ENCODE peak calls at places on chromosome 5, in five cellular contexts. W is transverse colon, O is HCT116, B is spleen, S is endothelial cell of umbilical vein. Z is an unnamed sample.

GRCh38 chr5:173973614-173973969 is 15.4 kb upstream of the C5orf47 start:
- DNase-seq in W (peak), O (no peak), B (no peak), S (no peak), Z (no peak)

GRCh38 chr5:137352095-137352494 is 147.0 kb downstream of the SPOCK1 start:
- DNase-seq in W (no peak), O (no peak), B (no peak), S (no peak), Z (no peak)

GRCh38 chr5:179729303-179729702 is 3.3 kb upstream of the MAML1 start:
- DNase-seq in W (no peak), O (no peak), B (no peak), S (no peak), Z (no peak)

GRCh38 chr5:171782332-171782966 is 3.2 kb upstream of the SMIM23 start:
- DNase-seq in W (no peak), O (no peak), B (no peak), S (no peak), Z (no peak)

GRCh38 chr5:74493426-74493825 is 147.1 kb downstream of the ENC1 start:
- DNase-seq in W (no peak), O (no peak), B (no peak), S (no peak), Z (no peak)

GRCh38 chr5:56735845-56736641 is 79.3 kb upstream of the MAP3K1 start:
- DNase-seq in W (no peak), O (no peak), B (no peak), S (no peak), Z (no peak)

GRCh38 chr5:177116631-177117373 is 16.8 kb upstream of the NSD1 start:
- DNase-seq in W (peak), O (no peak), B (peak), S (peak), Z (peak)

GRCh38 chr5:134874831-134875655 is 872 bp downstream of the TXNDC15 start:
- DNase-seq in W (peak), O (no peak), B (peak), S (peak), Z (peak)

GRCh38 chr5:83590966-83591365 is 119.4 kb downstream of the VCAN start:
- DNase-seq in W (no peak), O (no peak), B (no peak), S (no peak), Z (no peak)

GRCh38 chr5:154712518-154713437 is 42.4 kb upstream of the LARP1 start:
- DNase-seq in W (peak), O (peak), B (no peak), S (no peak), Z (peak)

GRCh38 chr5:17182494-17182893 is 34.9 kb upstream of the BASP1 start:
- DNase-seq in W (no peak), O (no peak), B (no peak), S (peak), Z (no peak)

GRCh38 chr5:83548556-83548955 is 77.0 kb downstream of the VCAN start:
- DNase-seq in W (no peak), O (no peak), B (no peak), S (no peak), Z (no peak)

GRCh38 chr5:110925398-110925797 is 146.1 kb upstream of the TSLP start:
- DNase-seq in W (no peak), O (no peak), B (no peak), S (no peak), Z (no peak)

GRCh38 chr5:39906146-39906545 is 481.4 kb upstream of the DAB2 start:
- DNase-seq in W (no peak), O (no peak), B (no peak), S (no peak), Z (no peak)

GRCh38 chr5:133926960-133927615 is 41.3 kb downstream of the C5orf15 start:
- DNase-seq in W (no peak), O (no peak), B (no peak), S (no peak), Z (no peak)

GRCh38 chr5:132557425-132557805 is 638 bp downstream of the RAD50 start:
- DNase-seq in W (peak), O (peak), B (peak), S (peak), Z (peak)

GRCh38 chr5:3157214-3157613 is 405.7 kb upstream of the IRX2 start:
- DNase-seq in W (no peak), O (no peak), B (no peak), S (no peak), Z (no peak)

GRCh38 chr5:147344861-147345260 is 110.0 kb downstream of the STK32A start:
- DNase-seq in W (no peak), O (no peak), B (no peak), S (no peak), Z (no peak)
- H3K27ac ChIP-seq in W (no peak), O (no peak), B (no peak), S (no peak), Z (no peak)

DNA sequence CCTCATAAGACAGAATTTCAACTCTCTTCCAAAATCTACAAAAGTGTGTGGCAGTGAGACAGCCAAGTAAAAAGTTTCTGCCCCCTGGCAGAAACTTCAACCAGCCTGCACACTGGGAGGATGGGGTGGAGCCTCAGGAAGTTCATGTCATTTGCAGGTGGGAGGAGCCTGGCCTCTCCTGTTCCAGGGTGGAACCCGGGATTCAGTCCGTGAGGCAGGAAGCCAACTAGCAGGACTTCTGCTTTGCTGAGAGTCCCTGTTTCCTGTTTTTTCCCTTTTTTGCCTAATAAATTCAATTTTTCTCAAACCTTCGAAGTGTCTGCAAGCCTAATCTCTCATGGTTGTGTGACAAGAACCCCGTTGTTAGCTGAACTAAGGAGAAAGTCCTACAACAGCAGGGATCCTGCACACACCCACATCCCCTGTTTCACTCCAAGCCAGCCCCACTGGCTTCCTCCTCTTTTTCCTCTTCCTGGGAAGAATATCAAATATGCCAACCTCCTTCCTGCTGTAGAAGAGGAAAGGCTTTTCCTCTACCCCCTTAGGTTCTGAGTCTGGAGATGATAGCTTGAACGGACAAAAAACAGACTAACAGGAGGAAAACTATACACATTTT is 69.3 kb downstream of the ALDH7A1 start:
- DNase-seq in W (peak), O (peak), B (no peak), S (peak), Z (peak)
- TF ChIP-seq POLR2A in W (no peak), O (no peak), B (no peak), S (no peak), Z (no peak)

GRCh38 chr5:32505718-32506117 is 61.2 kb upstream of the ZFR start:
- DNase-seq in W (no peak), O (no peak), B (no peak), S (no peak), Z (no peak)
- TF ChIP-seq POLR2AphosphoS5 in W (no peak), O (no peak), B (no peak), S (no peak), Z (no peak)

GRCh38 chr5:142838845-142839244 is 68.7 kb downstream of the ARHGAP26 start:
- DNase-seq in W (no peak), O (no peak), B (no peak), S (no peak), Z (no peak)

GRCh38 chr5:142839711-142840441 is 69.7 kb downstream of the ARHGAP26 start:
- DNase-seq in W (peak), O (no peak), B (no peak), S (no peak), Z (peak)

GRCh38 chr5:142841511-142842255 is 71.5 kb downstream of the ARHGAP26 start:
- DNase-seq in W (no peak), O (no peak), B (no peak), S (no peak), Z (peak)

GRCh38 chr5:142843029-142843905 is 73.1 kb downstream of the ARHGAP26 start:
- DNase-seq in W (no peak), O (no peak), B (no peak), S (no peak), Z (peak)

GRCh38 chr5:142840591-142840990 is 70.4 kb downstream of the ARHGAP26 start:
- DNase-seq in W (no peak), O (no peak), B (no peak), S (no peak), Z (no peak)
- H3K27ac ChIP-seq in W (peak), O (no peak), B (no peak), S (no peak), Z (peak)

GRCh38 chr5:123036391-123037103 is at the start of gene PPIC:
- DNase-seq in W (peak), O (peak), B (peak), S (peak), Z (peak)
- TF ChIP-seq POLR2A in W (peak), O (peak), B (no peak), S (peak), Z (peak)

GRCh38 chr5:128227984-128228383 is 144.4 kb downstream of the SLC12A2 start:
- DNase-seq in W (no peak), O (peak), B (no peak), S (peak), Z (no peak)
- TF ChIP-seq POLR2AphosphoS5 in W (no peak), O (no peak), B (no peak), S (no peak), Z (no peak)